ENCODE peak calls at places on chromosome 3, in eight cellular contexts. One of them, this sample, is unnamed.
A peak's percentile ranks its signal among the peaks of the same experiment; 100 is the strongest.

GRCh38 chr3:62585861-62586260 is 212.5 kb upstream of the FEZF2 start:
- DNase-seq in GM06990: no peak
- DNase-seq in heart right ventricle: no peak
- DNase-seq in AG04450: no peak
- DNase-seq in lower lobe of right lung: no peak
- DNase-seq in astrocyte of the spinal cord: no peak
- DNase-seq in body of pancreas: no peak
- DNase-seq in progenitor cell of endocrine pancreas: no peak
- DNase-seq in this sample: no peak

GRCh38 chr3:71258526-71258925 is 325.0 kb downstream of the FOXP1 start:
- DNase-seq in GM06990: no peak
- DNase-seq in heart right ventricle: no peak
- DNase-seq in AG04450: no peak
- DNase-seq in lower lobe of right lung: no peak
- DNase-seq in astrocyte of the spinal cord: no peak
- DNase-seq in body of pancreas: no peak
- DNase-seq in progenitor cell of endocrine pancreas: no peak
- DNase-seq in this sample: no peak

GRCh38 chr3:42884324-42884723 is 8.6 kb upstream of the CYP8B1 start:
- DNase-seq in GM06990: no peak
- DNase-seq in heart right ventricle: no peak
- DNase-seq in AG04450: no peak
- DNase-seq in lower lobe of right lung: no peak
- DNase-seq in astrocyte of the spinal cord: no peak
- DNase-seq in body of pancreas: no peak
- DNase-seq in progenitor cell of endocrine pancreas: no peak
- DNase-seq in this sample: no peak

GRCh38 chr3:42498034-42498433 is 4.4 kb upstream of the VIPR1 start:
- DNase-seq in GM06990: no peak
- DNase-seq in heart right ventricle: no peak
- DNase-seq in AG04450: no peak
- DNase-seq in lower lobe of right lung: no peak
- DNase-seq in astrocyte of the spinal cord: no peak
- DNase-seq in body of pancreas: no peak
- DNase-seq in progenitor cell of endocrine pancreas: peak; percentile 3
- DNase-seq in this sample: no peak

GRCh38 chr3:50550079-50550736 is 17.3 kb downstream of the C3orf18 start:
- DNase-seq in GM06990: no peak
- DNase-seq in heart right ventricle: peak; percentile 54
- DNase-seq in AG04450: no peak
- DNase-seq in lower lobe of right lung: peak; percentile 71
- DNase-seq in astrocyte of the spinal cord: peak; percentile 13
- DNase-seq in body of pancreas: peak; percentile 71
- DNase-seq in progenitor cell of endocrine pancreas: peak; percentile 68
- DNase-seq in this sample: no peak

GRCh38 chr3:133293397-133294107 is 106.3 kb upstream of the BFSP2 start:
- DNase-seq in GM06990: no peak
- DNase-seq in heart right ventricle: no peak
- DNase-seq in AG04450: no peak
- DNase-seq in lower lobe of right lung: no peak
- DNase-seq in astrocyte of the spinal cord: peak; percentile 44
- DNase-seq in body of pancreas: no peak
- DNase-seq in progenitor cell of endocrine pancreas: no peak
- DNase-seq in this sample: no peak

GRCh38 chr3:135166266-135166825 is 371.3 kb downstream of the EPHB1 start:
- DNase-seq in GM06990: no peak
- DNase-seq in heart right ventricle: no peak
- DNase-seq in AG04450: no peak
- DNase-seq in lower lobe of right lung: no peak
- DNase-seq in astrocyte of the spinal cord: no peak
- DNase-seq in body of pancreas: no peak
- DNase-seq in progenitor cell of endocrine pancreas: no peak
- DNase-seq in this sample: no peak

GRCh38 chr3:159499031-159499793 is 489.4 kb upstream of the IL12A start:
- DNase-seq in GM06990: no peak
- DNase-seq in heart right ventricle: no peak
- DNase-seq in AG04450: no peak
- DNase-seq in lower lobe of right lung: no peak
- DNase-seq in astrocyte of the spinal cord: peak; percentile 39
- DNase-seq in body of pancreas: no peak
- DNase-seq in progenitor cell of endocrine pancreas: no peak
- DNase-seq in this sample: no peak

GRCh38 chr3:138477120-138477519 is 42.7 kb downstream of the ESYT3 start:
- DNase-seq in GM06990: no peak
- DNase-seq in heart right ventricle: no peak
- DNase-seq in AG04450: no peak
- DNase-seq in lower lobe of right lung: peak; percentile 48
- DNase-seq in astrocyte of the spinal cord: no peak
- DNase-seq in body of pancreas: no peak
- DNase-seq in progenitor cell of endocrine pancreas: no peak
- DNase-seq in this sample: no peak

GRCh38 chr3:27312044-27312668 is 57.0 kb downstream of the NEK10 start:
- DNase-seq in GM06990: no peak
- DNase-seq in heart right ventricle: no peak
- DNase-seq in AG04450: peak; percentile 42
- DNase-seq in lower lobe of right lung: no peak
- DNase-seq in astrocyte of the spinal cord: peak; percentile 79
- DNase-seq in body of pancreas: no peak
- DNase-seq in progenitor cell of endocrine pancreas: no peak
- DNase-seq in this sample: peak; percentile 19

GRCh38 chr3:100103558-100104441 is 10.5 kb downstream of the FILIP1L start:
- DNase-seq in GM06990: peak; percentile 54
- DNase-seq in heart right ventricle: no peak
- DNase-seq in AG04450: peak; percentile 72
- DNase-seq in lower lobe of right lung: no peak
- DNase-seq in astrocyte of the spinal cord: peak; percentile 83
- DNase-seq in body of pancreas: peak; percentile 53
- DNase-seq in progenitor cell of endocrine pancreas: no peak
- DNase-seq in this sample: peak; percentile 38

GRCh38 chr3:188026191-188026968 is 127.6 kb upstream of the LPP start:
- DNase-seq in GM06990: no peak
- DNase-seq in heart right ventricle: no peak
- DNase-seq in AG04450: no peak
- DNase-seq in lower lobe of right lung: no peak
- DNase-seq in astrocyte of the spinal cord: no peak
- DNase-seq in body of pancreas: peak; percentile 42
- DNase-seq in progenitor cell of endocrine pancreas: no peak
- DNase-seq in this sample: peak; percentile 93

GRCh38 chr3:152155246-152155645 is 113.5 kb upstream of the MBNL1 start:
- DNase-seq in GM06990: no peak
- DNase-seq in heart right ventricle: no peak
- DNase-seq in AG04450: no peak
- DNase-seq in lower lobe of right lung: no peak
- DNase-seq in astrocyte of the spinal cord: no peak
- DNase-seq in body of pancreas: no peak
- DNase-seq in progenitor cell of endocrine pancreas: no peak
- DNase-seq in this sample: no peak

GRCh38 chr3:128231596-128231995 is 78.3 kb downstream of the EEFSEC start:
- DNase-seq in GM06990: no peak
- DNase-seq in heart right ventricle: no peak
- DNase-seq in AG04450: no peak
- DNase-seq in lower lobe of right lung: no peak
- DNase-seq in astrocyte of the spinal cord: no peak
- DNase-seq in body of pancreas: no peak
- DNase-seq in progenitor cell of endocrine pancreas: no peak
- DNase-seq in this sample: no peak

GRCh38 chr3:131036986-131037385 is 10.3 kb downstream of the NEK11 start:
- DNase-seq in GM06990: no peak
- DNase-seq in heart right ventricle: no peak
- DNase-seq in AG04450: no peak
- DNase-seq in lower lobe of right lung: no peak
- DNase-seq in astrocyte of the spinal cord: peak; percentile 46
- DNase-seq in body of pancreas: no peak
- DNase-seq in progenitor cell of endocrine pancreas: no peak
- DNase-seq in this sample: no peak

GRCh38 chr3:78647735-78648134 is 1120.1 kb downstream of the ROBO1 start:
- DNase-seq in GM06990: no peak
- DNase-seq in heart right ventricle: no peak
- DNase-seq in AG04450: no peak
- DNase-seq in lower lobe of right lung: no peak
- DNase-seq in astrocyte of the spinal cord: no peak
- DNase-seq in body of pancreas: no peak
- DNase-seq in progenitor cell of endocrine pancreas: no peak
- DNase-seq in this sample: no peak

GRCh38 chr3:141415959-141416358 is 47.7 kb downstream of the ZBTB38 start:
- DNase-seq in GM06990: no peak
- DNase-seq in heart right ventricle: no peak
- DNase-seq in AG04450: no peak
- DNase-seq in lower lobe of right lung: no peak
- DNase-seq in astrocyte of the spinal cord: no peak
- DNase-seq in body of pancreas: no peak
- DNase-seq in progenitor cell of endocrine pancreas: no peak
- DNase-seq in this sample: no peak

GRCh38 chr3:188575501-188575900 is 421.5 kb downstream of the LPP start:
- DNase-seq in GM06990: no peak
- DNase-seq in heart right ventricle: no peak
- DNase-seq in AG04450: no peak
- DNase-seq in lower lobe of right lung: no peak
- DNase-seq in astrocyte of the spinal cord: no peak
- DNase-seq in body of pancreas: no peak
- DNase-seq in progenitor cell of endocrine pancreas: no peak
- DNase-seq in this sample: no peak

GRCh38 chr3:57977755-57978715 is 30.2 kb upstream of the FLNB start:
- DNase-seq in GM06990: no peak
- DNase-seq in heart right ventricle: no peak
- DNase-seq in AG04450: no peak
- DNase-seq in lower lobe of right lung: no peak
- DNase-seq in astrocyte of the spinal cord: no peak
- DNase-seq in body of pancreas: no peak
- DNase-seq in progenitor cell of endocrine pancreas: no peak
- DNase-seq in this sample: no peak

GRCh38 chr3:188756241-188756640 is 415.5 kb upstream of the TPRG1 start:
- DNase-seq in GM06990: no peak
- DNase-seq in heart right ventricle: no peak
- DNase-seq in AG04450: no peak
- DNase-seq in lower lobe of right lung: no peak
- DNase-seq in astrocyte of the spinal cord: no peak
- DNase-seq in body of pancreas: no peak
- DNase-seq in progenitor cell of endocrine pancreas: no peak
- DNase-seq in this sample: no peak

GRCh38 chr3:47406762-47407149 is 25.9 kb downstream of the PTPN23 start:
- DNase-seq in GM06990: no peak
- DNase-seq in heart right ventricle: no peak
- DNase-seq in AG04450: no peak
- DNase-seq in lower lobe of right lung: no peak
- DNase-seq in astrocyte of the spinal cord: no peak
- DNase-seq in body of pancreas: no peak
- DNase-seq in progenitor cell of endocrine pancreas: no peak
- DNase-seq in this sample: no peak

GRCh38 chr3:32186097-32186496 is 52.4 kb upstream of the CMTM8 start:
- DNase-seq in GM06990: no peak
- DNase-seq in heart right ventricle: no peak
- DNase-seq in AG04450: no peak
- DNase-seq in lower lobe of right lung: no peak
- DNase-seq in astrocyte of the spinal cord: no peak
- DNase-seq in body of pancreas: no peak
- DNase-seq in progenitor cell of endocrine pancreas: no peak
- DNase-seq in this sample: no peak

GRCh38 chr3:42747581-42747980 is 25.5 kb downstream of the CCDC13 start:
- DNase-seq in GM06990: no peak
- DNase-seq in heart right ventricle: no peak
- DNase-seq in AG04450: no peak
- DNase-seq in lower lobe of right lung: no peak
- DNase-seq in astrocyte of the spinal cord: no peak
- DNase-seq in body of pancreas: no peak
- DNase-seq in progenitor cell of endocrine pancreas: no peak
- DNase-seq in this sample: no peak

GRCh38 chr3:185337231-185337816 is 25.6 kb upstream of the MAP3K13 start:
- DNase-seq in GM06990: no peak
- DNase-seq in heart right ventricle: no peak
- DNase-seq in AG04450: no peak
- DNase-seq in lower lobe of right lung: no peak
- DNase-seq in astrocyte of the spinal cord: no peak
- DNase-seq in body of pancreas: peak; percentile 19
- DNase-seq in progenitor cell of endocrine pancreas: no peak
- DNase-seq in this sample: no peak
- TF ChIP-seq CTCF in GM06990: no peak
- TF ChIP-seq CTCF in heart right ventricle: no peak
- TF ChIP-seq CTCF in AG04450: no peak
- TF ChIP-seq CTCF in lower lobe of right lung: no peak
- TF ChIP-seq CTCF in astrocyte of the spinal cord: no peak
- TF ChIP-seq CTCF in body of pancreas: peak; percentile 15
- TF ChIP-seq CTCF in progenitor cell of endocrine pancreas: no peak
- TF ChIP-seq CTCF in this sample: peak; percentile 9

GRCh38 chr3:124978627-124979026 is 44.1 kb upstream of the MUC13 start:
- DNase-seq in GM06990: no peak
- DNase-seq in heart right ventricle: no peak
- DNase-seq in AG04450: no peak
- DNase-seq in lower lobe of right lung: no peak
- DNase-seq in astrocyte of the spinal cord: no peak
- DNase-seq in body of pancreas: no peak
- DNase-seq in progenitor cell of endocrine pancreas: no peak
- DNase-seq in this sample: no peak
- TF ChIP-seq CTCF in GM06990: no peak
- TF ChIP-seq CTCF in heart right ventricle: no peak
- TF ChIP-seq CTCF in AG04450: no peak
- TF ChIP-seq CTCF in lower lobe of right lung: no peak
- TF ChIP-seq CTCF in astrocyte of the spinal cord: no peak
- TF ChIP-seq CTCF in body of pancreas: no peak
- TF ChIP-seq CTCF in progenitor cell of endocrine pancreas: no peak
- TF ChIP-seq CTCF in this sample: no peak

DNA sequence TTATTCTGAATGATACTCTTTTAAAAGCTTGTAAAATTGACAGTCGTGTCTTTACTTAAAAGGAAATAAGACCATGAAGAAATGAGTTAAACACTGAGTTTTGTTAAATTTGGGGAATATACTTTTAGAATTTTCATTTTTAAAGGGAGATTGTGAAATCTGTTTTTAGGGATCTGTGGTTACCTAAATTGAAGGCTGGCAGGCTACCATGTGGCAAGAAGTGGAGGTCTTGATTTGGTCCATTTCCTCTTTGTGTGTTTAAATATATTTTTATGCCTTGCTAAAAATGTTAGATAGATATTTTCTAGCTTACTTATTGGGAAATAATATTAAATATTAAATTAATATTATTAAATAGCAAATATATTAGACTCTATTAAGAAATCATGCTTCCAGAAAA is 36.6 kb upstream of the SLC22A13 start:
- DNase-seq in GM06990: no peak
- DNase-seq in heart right ventricle: no peak
- DNase-seq in AG04450: no peak
- DNase-seq in lower lobe of right lung: no peak
- DNase-seq in astrocyte of the spinal cord: no peak
- DNase-seq in body of pancreas: no peak
- DNase-seq in progenitor cell of endocrine pancreas: no peak
- DNase-seq in this sample: no peak
- TF ChIP-seq CTCF in GM06990: no peak
- TF ChIP-seq CTCF in heart right ventricle: no peak
- TF ChIP-seq CTCF in AG04450: no peak
- TF ChIP-seq CTCF in lower lobe of right lung: no peak
- TF ChIP-seq CTCF in astrocyte of the spinal cord: no peak
- TF ChIP-seq CTCF in body of pancreas: no peak
- TF ChIP-seq CTCF in progenitor cell of endocrine pancreas: no peak
- TF ChIP-seq CTCF in this sample: no peak

DNA sequence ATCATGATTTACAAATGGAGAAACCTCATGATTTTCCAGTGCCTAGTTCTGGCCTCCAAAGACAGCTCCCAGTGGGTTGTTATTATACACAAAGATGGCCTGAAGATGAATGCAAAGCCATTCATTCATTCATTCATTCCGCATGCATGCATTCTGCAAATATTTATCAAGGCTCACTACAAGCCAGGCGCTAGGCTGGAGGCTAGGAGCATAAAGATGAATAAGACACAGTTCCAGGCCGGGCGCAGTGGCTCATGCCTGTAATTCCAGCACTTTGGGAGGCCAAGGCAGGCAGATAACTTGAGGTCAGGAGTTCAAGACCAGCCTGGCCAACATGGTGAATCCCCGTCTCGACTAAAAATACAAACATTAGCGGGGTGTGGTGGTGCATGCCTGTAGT is 2.4 kb upstream of the PSMD2 start:
- DNase-seq in GM06990: no peak
- DNase-seq in heart right ventricle: no peak
- DNase-seq in AG04450: no peak
- DNase-seq in lower lobe of right lung: no peak
- DNase-seq in astrocyte of the spinal cord: no peak
- DNase-seq in body of pancreas: no peak
- DNase-seq in progenitor cell of endocrine pancreas: no peak
- DNase-seq in this sample: no peak
- TF ChIP-seq CTCF in GM06990: no peak
- TF ChIP-seq CTCF in heart right ventricle: no peak
- TF ChIP-seq CTCF in AG04450: no peak
- TF ChIP-seq CTCF in lower lobe of right lung: no peak
- TF ChIP-seq CTCF in astrocyte of the spinal cord: no peak
- TF ChIP-seq CTCF in body of pancreas: no peak
- TF ChIP-seq CTCF in progenitor cell of endocrine pancreas: no peak
- TF ChIP-seq CTCF in this sample: no peak

This sample was measured in kidney epithelial cell.